ENCODE peak calls at places on chromosomes 6 and 20, in ten cellular contexts. I, N, B, H, A, Z, J, G, P and W are unnamed samples.

GRCh38 chr6:170376386-170377084 is 70.0 kb downstream of the FAM120B start:
- DNase-seq in I (no peak), N (no peak), B (no peak), H (no peak), A (no peak), Z (no peak), J (no peak), G (no peak), P (no peak), W (no peak)

GRCh38 chr20:20229595-20229994 is 138.3 kb upstream of the INSM1 start:
- DNase-seq in I (no peak), N (no peak), B (no peak), H (no peak), A (no peak), Z (no peak), J (no peak), G (no peak), P (no peak), W (no peak)

GRCh38 chr20:53844259-53844658 is 226.1 kb downstream of the BCAS1 start:
- DNase-seq in I (no peak), N (no peak), B (no peak), H (no peak), A (no peak), Z (no peak), J (no peak), G (no peak), P (no peak), W (no peak)

GRCh38 chr6:7505196-7505699 is 36.2 kb upstream of the DSP start:
- DNase-seq in I (peak), N (no peak), B (no peak), H (peak), A (peak), Z (no peak), J (peak), G (peak), P (peak), W (no peak)

GRCh38 chr20:34251619-34252018 is 10.4 kb downstream of the ASIP start:
- DNase-seq in I (no peak), N (no peak), B (no peak), H (no peak), A (no peak), Z (no peak), J (no peak), G (no peak), P (no peak), W (no peak)

GRCh38 chr20:40720826-40721225 is 31.8 kb upstream of the MAFB start:
- DNase-seq in I (no peak), N (no peak), B (no peak), H (no peak), A (no peak), Z (no peak), J (no peak), G (no peak), P (no peak), W (no peak)

GRCh38 chr20:34579936-34580587 is 21.5 kb downstream of the MAP1LC3A start:
- DNase-seq in I (no peak), N (no peak), B (no peak), H (no peak), A (no peak), Z (no peak), J (no peak), G (no peak), P (no peak), W (no peak)

GRCh38 chr6:1040393-1040792 is 271.5 kb upstream of the FOXQ1 start:
- DNase-seq in I (no peak), N (no peak), B (no peak), H (no peak), A (no peak), Z (no peak), J (no peak), G (no peak), P (no peak), W (no peak)

GRCh38 chr6:124928831-124929230 is 33.4 kb upstream of the RNF217 start:
- DNase-seq in I (no peak), N (no peak), B (no peak), H (no peak), A (no peak), Z (no peak), J (no peak), G (no peak), P (no peak), W (no peak)

GRCh38 chr6:14354919-14355572 is 237.5 kb downstream of the CD83 start:
- DNase-seq in I (peak), N (peak), B (no peak), H (peak), A (peak), Z (peak), J (peak), G (peak), P (no peak), W (no peak)

GRCh38 chr6:56540232-56540631 is 102.5 kb downstream of the DST start:
- DNase-seq in I (no peak), N (no peak), B (no peak), H (no peak), A (no peak), Z (no peak), J (no peak), G (no peak), P (no peak), W (no peak)

GRCh38 chr6:5511924-5512323 is 250.6 kb downstream of the FARS2 start:
- DNase-seq in I (no peak), N (no peak), B (no peak), H (no peak), A (peak), Z (no peak), J (no peak), G (no peak), P (no peak), W (no peak)

GRCh38 chr6:37230104-37230503 is 27.5 kb upstream of the TBC1D22B start:
- DNase-seq in I (no peak), N (no peak), B (no peak), H (no peak), A (no peak), Z (no peak), J (no peak), G (no peak), P (no peak), W (no peak)

GRCh38 chr6:90484903-90485302 is 102.0 kb downstream of the MAP3K7 start:
- DNase-seq in I (no peak), N (no peak), B (no peak), H (no peak), A (no peak), Z (no peak), J (no peak), G (no peak), P (peak), W (no peak)

GRCh38 chr6:15148356-15149058 is 97.4 kb upstream of the JARID2 start:
- DNase-seq in I (no peak), N (no peak), B (no peak), H (peak), A (no peak), Z (no peak), J (no peak), G (peak), P (no peak), W (no peak)

GRCh38 chr6:27547157-27548075 is 74.5 kb upstream of the ZNF184 start:
- DNase-seq in I (peak), N (peak), B (no peak), H (no peak), A (peak), Z (no peak), J (no peak), G (peak), P (no peak), W (no peak)

GRCh38 chr6:29976588-29977424 is 34.5 kb downstream of the HLA-A start:
- DNase-seq in I (peak), N (peak), B (peak), H (peak), A (peak), Z (no peak), J (peak), G (peak), P (peak), W (no peak)

GRCh38 chr6:125301435-125302391 is at the start of gene HDDC2:
- DNase-seq in I (peak), N (peak), B (peak), H (peak), A (peak), Z (peak), J (peak), G (peak), P (peak), W (peak)

GRCh38 chr6:82298012-82298411 is 50.5 kb upstream of the IBTK start:
- DNase-seq in I (no peak), N (no peak), B (no peak), H (peak), A (peak), Z (no peak), J (no peak), G (peak), P (no peak), W (no peak)

GRCh38 chr6:28425942-28426541 is 17.2 kb downstream of the ZSCAN23 start:
- DNase-seq in I (no peak), N (no peak), B (no peak), H (no peak), A (no peak), Z (no peak), J (no peak), G (no peak), P (no peak), W (no peak)

GRCh38 chr6:36314221-36315014 is 22.3 kb downstream of the BNIP5 start:
- DNase-seq in I (no peak), N (no peak), B (no peak), H (no peak), A (no peak), Z (no peak), J (no peak), G (peak), P (no peak), W (no peak)

GRCh38 chr20:7406671-7407070 is 533.6 kb downstream of the HAO1 start:
- DNase-seq in I (no peak), N (no peak), B (no peak), H (no peak), A (no peak), Z (no peak), J (no peak), G (no peak), P (no peak), W (no peak)

GRCh38 chr6:158910484-158911075 is 89.4 kb downstream of the RSPH3 start:
- DNase-seq in I (peak), N (no peak), B (no peak), H (no peak), A (no peak), Z (no peak), J (no peak), G (peak), P (peak), W (no peak)

GRCh38 chr6:13044390-13044789 is 283.9 kb downstream of the TBC1D7 start:
- DNase-seq in I (no peak), N (no peak), B (no peak), H (peak), A (peak), Z (no peak), J (peak), G (no peak), P (peak), W (no peak)

GRCh38 chr20:10807013-10807412 is 133.2 kb upstream of the JAG1 start:
- DNase-seq in I (no peak), N (no peak), B (no peak), H (no peak), A (no peak), Z (no peak), J (no peak), G (no peak), P (no peak), W (no peak)

GRCh38 chr20:61482425-61482887 is 230.4 kb downstream of the CDH4 start:
- DNase-seq in I (peak), N (no peak), B (no peak), H (no peak), A (peak), Z (no peak), J (no peak), G (no peak), P (no peak), W (no peak)

GRCh38 chr6:34044945-34045595 is 100.8 kb downstream of the GRM4 start:
- DNase-seq in I (no peak), N (no peak), B (no peak), H (no peak), A (no peak), Z (peak), J (no peak), G (no peak), P (peak), W (peak)

GRCh38 chr6:44094403-44095242 is 32.6 kb downstream of the MRPL14 start:
- DNase-seq in I (no peak), N (no peak), B (no peak), H (no peak), A (no peak), Z (no peak), J (no peak), G (peak), P (no peak), W (no peak)

GRCh38 chr6:428047-428608 is 36.6 kb downstream of the IRF4 start:
- DNase-seq in I (no peak), N (no peak), B (no peak), H (no peak), A (no peak), Z (no peak), J (no peak), G (no peak), P (no peak), W (no peak)

GRCh38 chr20:21607971-21608735 is 94.3 kb upstream of the NKX2-2 start:
- DNase-seq in I (no peak), N (no peak), B (no peak), H (no peak), A (no peak), Z (no peak), J (no peak), G (no peak), P (peak), W (no peak)

GRCh38 chr6:2061880-2062279 is 183.5 kb downstream of the GMDS start:
- DNase-seq in I (no peak), N (no peak), B (no peak), H (no peak), A (no peak), Z (no peak), J (no peak), G (no peak), P (no peak), W (no peak)

GRCh38 chr6:31399589-31400466 is 3.6 kb upstream of the MICA start:
- DNase-seq in I (peak), N (peak), B (no peak), H (peak), A (peak), Z (peak), J (peak), G (peak), P (peak), W (peak)

GRCh38 chr20:61352381-61353260 is 100.6 kb downstream of the CDH4 start:
- DNase-seq in I (no peak), N (no peak), B (no peak), H (no peak), A (no peak), Z (no peak), J (no peak), G (no peak), P (no peak), W (no peak)

GRCh38 chr20:49349678-49350077 is 71.8 kb upstream of the ZNFX1 start:
- DNase-seq in I (no peak), N (no peak), B (no peak), H (no peak), A (no peak), Z (no peak), J (peak), G (no peak), P (no peak), W (no peak)